ENCODE peak calls at places on chromosomes 13 and 19, in five cellular contexts. R is fibroblast of mammary gland, N is cardiac muscle cell, H is A549, T is epithelial cell of esophagus. Z is an unnamed sample.

GRCh38 chr19:55353803-55354697 is 469 bp downstream of the COX6B2 start:
- DNase-seq in R (peak; percentile 21), H (peak; percentile 75), N (peak; percentile 68), T (peak; percentile 70), Z (peak; percentile 65)

GRCh38 chr19:40006273-40006691 is 9.4 kb downstream of the ZNF546 start:
- DNase-seq in N (peak; percentile 65), R (peak; percentile 94), H (no peak), T (peak; percentile 68), Z (no peak)

GRCh38 chr19:10471909-10472308 is 31.2 kb downstream of the KEAP1 start:
- DNase-seq in T (peak; percentile 68), R (peak; percentile 54), N (peak; percentile 66), H (peak; percentile 62), Z (no peak)

GRCh38 chr19:9914315-9915207 is 21.8 kb downstream of the OLFM2 start:
- DNase-seq in T (peak; percentile 84), H (peak; percentile 84), N (peak; percentile 90), R (peak; percentile 67), Z (no peak)

GRCh38 chr19:48779636-48780035 is 24.3 kb downstream of the FGF21 start:
- DNase-seq in T (no peak), N (no peak), H (no peak), R (no peak), Z (no peak)

GRCh38 chr19:57350877-57351805 is at the start of gene ZNF304:
- DNase-seq in H (peak; percentile 94), R (peak; percentile 95), T (peak; percentile 98), N (peak; percentile 98), Z (peak; percentile 96)

GRCh38 chr19:32830231-32831014 is 39.1 kb downstream of the SLC7A9 start:
- DNase-seq in T (no peak), N (peak; percentile 17), H (no peak), R (peak; percentile 46), Z (no peak)

GRCh38 chr13:48004201-48004600 is 3.1 kb upstream of the SUCLA2 start:
- DNase-seq in H (no peak), R (no peak), T (no peak), N (no peak), Z (no peak)

GRCh38 chr19:18320865-18321728 is 1.8 kb downstream of the LSM4 start:
- DNase-seq in N (no peak), T (no peak), R (no peak), H (no peak), Z (no peak)

GRCh38 chr19:48837081-48837524 is 812 bp upstream of the HSD17B14 start:
- DNase-seq in R (peak; percentile 83), N (peak; percentile 90), H (peak; percentile 96), T (peak; percentile 65), Z (no peak)

GRCh38 chr13:44819762-44820161 is 169.5 kb downstream of the NUFIP1 start:
- DNase-seq in T (no peak), H (no peak), N (no peak), R (no peak), Z (no peak)

GRCh38 chr13:43134896-43135295 is 111.5 kb downstream of the DNAJC15 start:
- DNase-seq in R (no peak), H (no peak), N (no peak), T (no peak), Z (no peak)

GRCh38 chr13:64332048-64332447 is 2898.1 kb downstream of the PCDH9 start:
- DNase-seq in H (no peak), T (no peak), N (no peak), R (no peak), Z (no peak)

GRCh38 chr13:104984296-104984818 is 1551.1 kb downstream of the EFNB2 start:
- DNase-seq in N (peak; percentile 71), R (no peak), H (no peak), T (peak; percentile 7), Z (no peak)

GRCh38 chr19:633786-634639 is 676 bp upstream of the POLRMT start:
- DNase-seq in N (no peak), R (no peak), T (peak; percentile 15), H (no peak), Z (no peak)

GRCh38 chr19:10852098-10852800 is 4.0 kb downstream of the C19orf38 start:
- DNase-seq in H (peak; percentile 79), N (peak; percentile 45), T (peak; percentile 73), R (peak; percentile 49), Z (no peak)

GRCh38 chr13:27043013-27043412 is 128.6 kb downstream of the USP12 start:
- DNase-seq in N (peak; percentile 90), R (peak; percentile 99), H (peak; percentile 87), T (peak; percentile 95), Z (no peak)

GRCh38 chr13:86591862-86592261 is 792.6 kb upstream of the SLITRK6 start:
- DNase-seq in H (no peak), R (peak; percentile 42), N (peak; percentile 69), T (peak; percentile 82), Z (no peak)

GRCh38 chr13:60009300-60010248 is 154.2 kb downstream of the DIAPH3 start:
- DNase-seq in R (no peak), T (peak; percentile 43), H (peak; percentile 9), N (no peak), Z (no peak)

GRCh38 chr13:76619631-76620030 is 266.6 kb downstream of the KCTD12 start:
- DNase-seq in N (no peak), R (no peak), H (no peak), T (no peak), Z (no peak)

GRCh38 chr13:99067160-99067985 is 89.5 kb upstream of the DOCK9 start:
- DNase-seq in H (peak; percentile 82), N (peak; percentile 33), T (peak; percentile 92), R (peak; percentile 78), Z (no peak)

GRCh38 chr19:31351212-31352193 is 2.3 kb upstream of the TSHZ3 start:
- DNase-seq in T (peak; percentile 79), R (peak; percentile 75), H (peak; percentile 33), N (peak; percentile 73), Z (no peak)

GRCh38 chr19:4732680-4733114 is 9.1 kb upstream of the DPP9 start:
- DNase-seq in N (peak; percentile 74), H (peak; percentile 68), T (peak; percentile 73), R (peak; percentile 62), Z (no peak)

GRCh38 chr19:58394821-58395219 is 636 bp upstream of the RNF225 start:
- DNase-seq in T (peak; percentile 54), H (peak; percentile 46), N (no peak), R (no peak), Z (no peak)

GRCh38 chr19:6276447-6276846 is 3.3 kb downstream of the MLLT1 start:
- DNase-seq in T (no peak), H (no peak), N (peak; percentile 88), R (peak; percentile 89), Z (no peak)

GRCh38 chr13:28324181-28324789 is 170.6 kb downstream of the FLT1 start:
- DNase-seq in R (peak; percentile 76), N (peak; percentile 76), H (peak; percentile 56), T (peak; percentile 70), Z (no peak)

GRCh38 chr19:34851277-34851804 is 75.4 kb upstream of the ZNF30 start:
- DNase-seq in R (no peak), T (peak; percentile 12), N (no peak), H (peak; percentile 22), Z (no peak)

GRCh38 chr19:57004418-57004817 is 115.4 kb upstream of the USP29 start:
- DNase-seq in H (no peak), T (no peak), R (no peak), N (no peak), Z (no peak)

GRCh38 chr13:51663980-51664957 is 80.0 kb downstream of the WDFY2 start:
- DNase-seq in N (peak; percentile 41), H (no peak), R (no peak), T (peak; percentile 58), Z (no peak)

GRCh38 chr19:48085077-48085476 is 25.5 kb downstream of the PLA2G4C start:
- DNase-seq in R (no peak), T (no peak), N (no peak), H (no peak), Z (no peak)

DNA sequence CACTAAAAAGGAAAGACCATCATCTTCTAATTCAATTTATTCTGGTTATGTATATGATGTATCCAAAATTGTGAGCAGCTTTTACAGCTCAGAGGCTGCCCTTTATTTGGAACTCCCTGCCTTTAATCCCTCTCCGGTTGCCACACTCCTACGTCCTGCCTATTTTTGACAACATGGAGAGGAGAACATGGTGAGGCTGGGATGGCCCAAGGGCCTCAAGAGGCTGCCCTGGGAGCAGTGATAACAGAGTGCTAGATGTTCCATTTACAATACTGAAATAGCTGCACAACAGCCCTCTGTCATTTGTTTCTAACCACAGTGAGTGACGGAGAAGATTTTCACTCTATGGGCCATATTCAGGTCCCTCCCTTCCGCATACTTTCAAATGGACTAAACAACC is 33.5 kb downstream of the STARD13 start:
- DNase-seq in H (no peak), R (no peak), T (no peak), N (no peak), Z (no peak)
- TF ChIP-seq CTCF in H (no peak), R (no peak), T (no peak), N (no peak), Z (no peak)

DNA sequence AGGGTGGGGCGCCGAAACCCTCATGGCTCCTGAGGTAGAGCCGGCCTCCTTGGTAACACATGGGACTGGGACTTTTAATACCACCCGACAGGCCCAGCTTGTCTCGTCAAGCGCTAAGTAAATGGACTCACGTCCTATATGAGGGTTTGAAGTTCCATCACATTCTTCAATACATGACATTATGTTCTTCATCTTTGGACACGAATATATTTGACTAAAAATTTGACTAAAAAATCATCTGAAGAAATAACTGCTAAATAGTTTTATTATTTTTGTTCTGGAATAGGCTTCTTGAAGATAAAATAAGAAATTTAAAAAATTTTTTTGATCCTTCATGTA is 335 bp upstream of the ZNF607 start:
- DNase-seq in R (no peak), N (no peak), H (no peak), T (no peak), Z (no peak)
- TF ChIP-seq CTCF in R (no peak), N (no peak), H (no peak), T (no peak), Z (peak; percentile 67)

GRCh38 chr19:47002106-47002766 is 17.4 kb upstream of the NPAS1 start:
- DNase-seq in N (no peak), T (peak; percentile 49), H (peak; percentile 60), R (no peak), Z (no peak)
- TF ChIP-seq CTCF in N (peak; percentile 4), T (peak; percentile 60), H (peak; percentile 49), R (no peak), Z (peak; percentile 17)

GRCh38 chr13:103157034-103157433 is 90.8 kb upstream of the SLC10A2 start:
- DNase-seq in H (no peak), T (peak; percentile 96), N (no peak), R (no peak), Z (no peak)
- TF ChIP-seq CTCF in H (no peak), T (no peak), N (no peak), R (no peak), Z (no peak)

DNA sequence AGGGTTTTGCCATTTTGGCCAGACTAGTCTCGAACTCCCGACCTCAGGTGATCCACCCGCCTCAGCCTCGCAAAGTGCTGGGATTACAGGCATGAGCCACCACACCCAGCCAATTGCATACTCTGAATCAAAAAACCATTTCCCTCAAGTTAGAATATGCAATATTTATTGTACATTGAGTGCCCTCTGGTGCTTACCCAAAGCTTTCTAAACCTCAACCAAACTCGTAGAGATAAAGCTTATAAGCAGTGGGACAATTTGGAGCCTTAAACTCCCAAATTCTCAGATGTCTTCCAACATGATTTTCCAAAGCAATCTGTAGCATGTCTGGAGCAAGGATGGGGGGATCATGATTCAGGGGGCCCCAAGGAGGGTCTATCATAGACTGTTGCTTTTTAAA is 22.4 kb downstream of the RFXAP start:
- DNase-seq in H (no peak), N (peak; percentile 17), R (peak; percentile 22), T (peak; percentile 28), Z (no peak)
- TF ChIP-seq CTCF in H (no peak), N (no peak), R (peak; percentile 3), T (peak; percentile 17), Z (peak; percentile 45)

GRCh38 chr19:46728693-46729339 is 11.9 kb upstream of the PRKD2 start:
- DNase-seq in R (peak; percentile 52), N (peak; percentile 71), T (peak; percentile 68), H (peak; percentile 72), Z (no peak)
- TF ChIP-seq CTCF in R (peak; percentile 82), N (peak; percentile 96), T (peak; percentile 88), H (peak; percentile 97), Z (peak; percentile 91)

Z was measured in chondrocyte.